ENCODE peak calls at places on chromosomes 4 and X, in ten cellular contexts. G, I, N, D, R, L, Q, S, C and J are unnamed samples.

GRCh38 chr4:32145987-32146386 is 1425.8 kb downstream of the PCDH7 start:
- DNase-seq in G (no peak), I (no peak), N (no peak), D (no peak), R (no peak), L (no peak), Q (no peak), S (no peak), C (no peak), J (no peak)

GRCh38 chr4:6983500-6984142 is 59.6 kb upstream of the TADA2B start:
- DNase-seq in G (no peak), I (no peak), N (no peak), D (no peak), R (no peak), L (no peak), Q (no peak), S (no peak), C (no peak), J (no peak)

GRCh38 chr4:145679991-145680455 is at the start of gene C4orf51:
- DNase-seq in G (no peak), I (no peak), N (no peak), D (peak; percentile 72), R (no peak), L (peak; percentile 69), Q (no peak), S (no peak), C (no peak), J (peak; percentile 84)

GRCh38 chr4:83542225-83542624 is 6.3 kb downstream of the GPAT3 start:
- DNase-seq in G (no peak), I (no peak), N (no peak), D (no peak), R (no peak), L (no peak), Q (no peak), S (no peak), C (no peak), J (peak; percentile 51)

GRCh38 chr4:40283968-40284367 is 51.2 kb upstream of the CHRNA9 start:
- DNase-seq in G (no peak), I (no peak), N (no peak), D (peak; percentile 80), R (peak; percentile 15), L (peak; percentile 31), Q (no peak), S (peak; percentile 63), C (no peak), J (no peak)

GRCh38 chr4:148263820-148264219 is 178.4 kb downstream of the NR3C2 start:
- DNase-seq in G (no peak), I (no peak), N (no peak), D (no peak), R (no peak), L (no peak), Q (no peak), S (no peak), C (no peak), J (no peak)

GRCh38 chr4:47465008-47465407 is 1.5 kb upstream of the COMMD8 start:
- DNase-seq in G (no peak), I (no peak), N (no peak), D (no peak), R (no peak), L (no peak), Q (no peak), S (peak; percentile 79), C (no peak), J (no peak)

GRCh38 chrX:38183577-38183976 is 37.1 kb downstream of the SRPX start:
- DNase-seq in G (no peak), I (no peak), N (no peak), D (no peak), R (no peak), L (peak; percentile 50), Q (no peak), S (no peak), C (no peak), J (no peak)

GRCh38 chr4:100569196-100569595 is 51.4 kb upstream of the EMCN start:
- DNase-seq in G (no peak), I (no peak), N (no peak), D (no peak), R (no peak), L (no peak), Q (no peak), S (no peak), C (no peak), J (no peak)

GRCh38 chr4:168634276-168634802 is 137.5 kb downstream of the PALLD start:
- DNase-seq in G (no peak), I (no peak), N (peak; percentile 39), D (peak; percentile 98), R (no peak), L (peak; percentile 98), Q (no peak), S (no peak), C (no peak), J (peak; percentile 96)

GRCh38 chr4:103197765-103198110 is 405 bp downstream of the CENPE start:
- DNase-seq in G (no peak), I (no peak), N (no peak), D (no peak), R (no peak), L (no peak), Q (no peak), S (no peak), C (no peak), J (peak; percentile 6)

GRCh38 chrX:16722481-16722880 is 3.1 kb downstream of the SYAP1 start:
- DNase-seq in G (no peak), I (no peak), N (no peak), D (no peak), R (no peak), L (no peak), Q (no peak), S (no peak), C (no peak), J (no peak)

GRCh38 chr4:98687876-98688275 is 29.5 kb upstream of the TSPAN5 start:
- DNase-seq in G (no peak), I (no peak), N (no peak), D (no peak), R (no peak), L (peak; percentile 47), Q (no peak), S (no peak), C (no peak), J (no peak)

GRCh38 chrX:115393271-115393670 is 103.8 kb downstream of the LUZP4 start:
- DNase-seq in G (no peak), I (no peak), N (no peak), D (peak; percentile 87), R (no peak), L (peak; percentile 43), Q (no peak), S (no peak), C (no peak), J (peak; percentile 69)

GRCh38 chrX:45017946-45018345 is 145.0 kb downstream of the KDM6A start:
- DNase-seq in G (no peak), I (no peak), N (no peak), D (no peak), R (no peak), L (no peak), Q (no peak), S (no peak), C (no peak), J (no peak)

GRCh38 chrX:40088803-40089540 is 8.8 kb downstream of the BCOR start:
- DNase-seq in G (no peak), I (no peak), N (no peak), D (no peak), R (no peak), L (no peak), Q (no peak), S (no peak), C (no peak), J (no peak)

GRCh38 chr4:168743576-168743975 is 246.7 kb downstream of the PALLD start:
- DNase-seq in G (no peak), I (no peak), N (no peak), D (no peak), R (no peak), L (peak; percentile 36), Q (no peak), S (no peak), C (no peak), J (no peak)

GRCh38 chr4:6834867-6835266 is 52.3 kb downstream of the KIAA0232 start:
- DNase-seq in G (peak; percentile 7), I (no peak), N (no peak), D (peak; percentile 18), R (no peak), L (peak; percentile 13), Q (no peak), S (no peak), C (no peak), J (peak; percentile 19)

GRCh38 chr4:183321079-183321478 is 1.0 kb upstream of the CLDN22 start:
- DNase-seq in G (no peak), I (no peak), N (no peak), D (no peak), R (no peak), L (no peak), Q (no peak), S (no peak), C (no peak), J (no peak)

GRCh38 chr4:10186228-10187214 is 69.9 kb upstream of the WDR1 start:
- DNase-seq in G (no peak), I (no peak), N (no peak), D (no peak), R (no peak), L (peak; percentile 31), Q (no peak), S (no peak), C (no peak), J (no peak)
- TF ChIP-seq CTCF in G (peak; percentile 6), I (no peak), N (no peak), D (no peak), R (no peak), L (peak; percentile 50), Q (no peak), S (peak; percentile 31), C (no peak), J (no peak)

GRCh38 chr4:176270669-176271068 is 1.6 kb upstream of the ASB5 start:
- DNase-seq in G (peak; percentile 83), I (no peak), N (no peak), D (peak; percentile 100), R (peak; percentile 78), L (peak; percentile 98), Q (peak; percentile 13), S (no peak), C (no peak), J (peak; percentile 91)
- H3K4me3 ChIP-seq in G (no peak overlapping the region), I (no peak overlapping the region), N (no peak overlapping the region), D (no peak overlapping the region), R (no peak overlapping the region), L (peak overlapping the region; percentile 18), Q (no peak overlapping the region), S (no peak overlapping the region), C (no peak overlapping the region), J (no peak overlapping the region)

DNA sequence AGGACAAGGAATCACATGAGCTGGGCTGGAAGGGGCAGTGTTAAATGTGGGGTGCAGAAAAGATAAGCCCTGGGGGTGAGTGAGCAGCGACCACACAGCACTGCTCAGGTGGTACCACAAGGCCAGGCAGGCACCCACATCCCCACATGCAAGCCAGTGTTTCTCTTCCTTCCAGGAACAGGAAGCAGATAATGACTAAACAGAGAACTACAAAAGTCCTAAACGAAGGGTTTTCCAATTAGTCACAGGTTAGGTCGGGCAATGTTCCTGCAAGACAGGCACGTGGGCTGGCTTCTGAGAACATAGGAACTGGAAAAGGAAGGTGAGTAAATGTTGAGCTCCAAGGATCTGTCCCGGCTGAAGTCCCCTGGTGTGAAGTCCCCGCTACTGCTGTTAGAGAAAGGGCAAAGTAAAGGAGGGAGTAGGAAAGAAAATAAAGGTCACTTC is 19.5 kb downstream of the RELL1 start:
- DNase-seq in G (peak; percentile 92), I (no peak), N (no peak), D (peak; percentile 96), R (no peak), L (peak; percentile 78), Q (no peak), S (no peak), C (peak; percentile 78), J (peak; percentile 85)
- TF ChIP-seq CTCF in G (peak; percentile 15), I (no peak), N (no peak), D (peak; percentile 31), R (no peak), L (no peak), Q (no peak), S (no peak), C (no peak), J (peak; percentile 33)

GRCh38 chr4:137881641-137882040 is 349.3 kb upstream of the PCDH18 start:
- DNase-seq in G (no peak), I (no peak), N (no peak), D (no peak), R (no peak), L (no peak), Q (no peak), S (no peak), C (no peak), J (no peak)
- H3K4me3 ChIP-seq in G (no peak overlapping the region), I (no peak overlapping the region), N (no peak overlapping the region), D (no peak overlapping the region), R (no peak overlapping the region), L (no peak overlapping the region), Q (no peak overlapping the region), S (no peak overlapping the region), C (no peak overlapping the region), J (no peak overlapping the region)